ENCODE peak calls at places on chromosomes 11 and 22, in nine cellular contexts. One of them, this sample, is unnamed.
A peak's percentile ranks its signal among the peaks of the same experiment; 100 is the strongest.

GRCh38 chr11:83122050-83122449 is 34.9 kb upstream of the PCF11 start:
- DNase-seq in head of caudate nucleus: no peak
- DNase-seq in ACHN: no peak
- DNase-seq in stimulated activated CD4-positive, alpha-beta T cell treated with anti-CD3 and anti-CD28 coated beads, Interleukin-1b, Interleukin-23, amount 100 ng/mL, for 24 hours: no peak
- DNase-seq in SK-MEL-5: no peak
- DNase-seq in HEK293T: no peak
- DNase-seq in CD4-positive, alpha-beta memory T cell: no peak
- DNase-seq in Right ventricle myocardium superior: no peak
- DNase-seq in HFF-Myc: no peak
- DNase-seq in this sample: no peak

GRCh38 chr22:46622081-46622521 is 1.9 kb downstream of the GRAMD4 start:
- DNase-seq in CD4-positive, alpha-beta memory T cell: no peak
- DNase-seq in HEK293T: no peak
- DNase-seq in SK-MEL-5: no peak
- DNase-seq in HFF-Myc: no peak
- DNase-seq in Right ventricle myocardium superior: peak; percentile 90
- DNase-seq in ACHN: no peak
- DNase-seq in head of caudate nucleus: peak; percentile 72
- DNase-seq in stimulated activated CD4-positive, alpha-beta T cell treated with anti-CD3 and anti-CD28 coated beads, Interleukin-1b, Interleukin-23, amount 100 ng/mL, for 24 hours: no peak
- DNase-seq in this sample: no peak

GRCh38 chr11:129322941-129323340 is 52.7 kb upstream of the BARX2 start:
- DNase-seq in SK-MEL-5: no peak
- DNase-seq in HEK293T: no peak
- DNase-seq in stimulated activated CD4-positive, alpha-beta T cell treated with anti-CD3 and anti-CD28 coated beads, Interleukin-1b, Interleukin-23, amount 100 ng/mL, for 24 hours: no peak
- DNase-seq in ACHN: no peak
- DNase-seq in HFF-Myc: no peak
- DNase-seq in CD4-positive, alpha-beta memory T cell: no peak
- DNase-seq in Right ventricle myocardium superior: no peak
- DNase-seq in head of caudate nucleus: no peak
- DNase-seq in this sample: no peak

GRCh38 chr11:133809525-133810178 is 35.7 kb downstream of the SPATA19 start:
- DNase-seq in HEK293T: no peak
- DNase-seq in Right ventricle myocardium superior: no peak
- DNase-seq in SK-MEL-5: no peak
- DNase-seq in ACHN: no peak
- DNase-seq in CD4-positive, alpha-beta memory T cell: no peak
- DNase-seq in head of caudate nucleus: no peak
- DNase-seq in stimulated activated CD4-positive, alpha-beta T cell treated with anti-CD3 and anti-CD28 coated beads, Interleukin-1b, Interleukin-23, amount 100 ng/mL, for 24 hours: no peak
- DNase-seq in HFF-Myc: no peak
- DNase-seq in this sample: no peak

GRCh38 chr11:96894587-96894986 is 504.8 kb downstream of the JRKL start:
- DNase-seq in HFF-Myc: no peak
- DNase-seq in head of caudate nucleus: no peak
- DNase-seq in SK-MEL-5: no peak
- DNase-seq in Right ventricle myocardium superior: no peak
- DNase-seq in HEK293T: no peak
- DNase-seq in ACHN: no peak
- DNase-seq in stimulated activated CD4-positive, alpha-beta T cell treated with anti-CD3 and anti-CD28 coated beads, Interleukin-1b, Interleukin-23, amount 100 ng/mL, for 24 hours: no peak
- DNase-seq in CD4-positive, alpha-beta memory T cell: no peak
- DNase-seq in this sample: no peak

GRCh38 chr22:24442352-24442744 is 14.9 kb downstream of the ADORA2A start:
- DNase-seq in head of caudate nucleus: no peak
- DNase-seq in HEK293T: no peak
- DNase-seq in CD4-positive, alpha-beta memory T cell: no peak
- DNase-seq in stimulated activated CD4-positive, alpha-beta T cell treated with anti-CD3 and anti-CD28 coated beads, Interleukin-1b, Interleukin-23, amount 100 ng/mL, for 24 hours: no peak
- DNase-seq in Right ventricle myocardium superior: no peak
- DNase-seq in HFF-Myc: no peak
- DNase-seq in SK-MEL-5: no peak
- DNase-seq in ACHN: no peak
- DNase-seq in this sample: no peak

GRCh38 chr22:17268501-17269223 is 49.4 kb upstream of the ADA2 start:
- DNase-seq in CD4-positive, alpha-beta memory T cell: no peak
- DNase-seq in SK-MEL-5: no peak
- DNase-seq in Right ventricle myocardium superior: no peak
- DNase-seq in HEK293T: no peak
- DNase-seq in stimulated activated CD4-positive, alpha-beta T cell treated with anti-CD3 and anti-CD28 coated beads, Interleukin-1b, Interleukin-23, amount 100 ng/mL, for 24 hours: no peak
- DNase-seq in ACHN: no peak
- DNase-seq in head of caudate nucleus: no peak
- DNase-seq in HFF-Myc: no peak
- DNase-seq in this sample: no peak

GRCh38 chr11:19769820-19770219 is 57.2 kb downstream of the NAV2 start:
- DNase-seq in HFF-Myc: no peak
- DNase-seq in stimulated activated CD4-positive, alpha-beta T cell treated with anti-CD3 and anti-CD28 coated beads, Interleukin-1b, Interleukin-23, amount 100 ng/mL, for 24 hours: no peak
- DNase-seq in CD4-positive, alpha-beta memory T cell: no peak
- DNase-seq in SK-MEL-5: no peak
- DNase-seq in Right ventricle myocardium superior: no peak
- DNase-seq in HEK293T: no peak
- DNase-seq in head of caudate nucleus: no peak
- DNase-seq in ACHN: no peak
- DNase-seq in this sample: no peak

GRCh38 chr11:25119416-25119815 is 622.6 kb downstream of the LUZP2 start:
- DNase-seq in head of caudate nucleus: no peak
- DNase-seq in SK-MEL-5: no peak
- DNase-seq in Right ventricle myocardium superior: no peak
- DNase-seq in HFF-Myc: no peak
- DNase-seq in ACHN: no peak
- DNase-seq in HEK293T: no peak
- DNase-seq in CD4-positive, alpha-beta memory T cell: no peak
- DNase-seq in stimulated activated CD4-positive, alpha-beta T cell treated with anti-CD3 and anti-CD28 coated beads, Interleukin-1b, Interleukin-23, amount 100 ng/mL, for 24 hours: no peak
- DNase-seq in this sample: no peak

GRCh38 chr22:40491990-40492631 is 121.7 kb downstream of the SGSM3 start:
- DNase-seq in Right ventricle myocardium superior: no peak
- DNase-seq in HEK293T: no peak
- DNase-seq in ACHN: no peak
- DNase-seq in head of caudate nucleus: no peak
- DNase-seq in CD4-positive, alpha-beta memory T cell: peak; percentile 25
- DNase-seq in stimulated activated CD4-positive, alpha-beta T cell treated with anti-CD3 and anti-CD28 coated beads, Interleukin-1b, Interleukin-23, amount 100 ng/mL, for 24 hours: no peak
- DNase-seq in SK-MEL-5: peak; percentile 40
- DNase-seq in HFF-Myc: no peak
- DNase-seq in this sample: no peak

GRCh38 chr11:65077466-65077865 is 6.4 kb downstream of the CDCA5 start:
- DNase-seq in SK-MEL-5: no peak
- DNase-seq in CD4-positive, alpha-beta memory T cell: no peak
- DNase-seq in head of caudate nucleus: no peak
- DNase-seq in HEK293T: no peak
- DNase-seq in stimulated activated CD4-positive, alpha-beta T cell treated with anti-CD3 and anti-CD28 coated beads, Interleukin-1b, Interleukin-23, amount 100 ng/mL, for 24 hours: no peak
- DNase-seq in ACHN: no peak
- DNase-seq in Right ventricle myocardium superior: no peak
- DNase-seq in HFF-Myc: no peak
- DNase-seq in this sample: no peak

GRCh38 chr11:64355078-64355940 is 3.7 kb upstream of the RPS6KA4 start:
- DNase-seq in HFF-Myc: peak; percentile 39
- DNase-seq in HEK293T: peak; percentile 79
- DNase-seq in CD4-positive, alpha-beta memory T cell: no peak
- DNase-seq in head of caudate nucleus: peak; percentile 81
- DNase-seq in stimulated activated CD4-positive, alpha-beta T cell treated with anti-CD3 and anti-CD28 coated beads, Interleukin-1b, Interleukin-23, amount 100 ng/mL, for 24 hours: no peak
- DNase-seq in Right ventricle myocardium superior: peak; percentile 87
- DNase-seq in ACHN: peak; percentile 86
- DNase-seq in SK-MEL-5: peak; percentile 72
- DNase-seq in this sample: peak; percentile 24

GRCh38 chr11:87901366-87901765 is 273.9 kb downstream of the RAB38 start:
- DNase-seq in head of caudate nucleus: no peak
- DNase-seq in Right ventricle myocardium superior: no peak
- DNase-seq in HEK293T: no peak
- DNase-seq in SK-MEL-5: no peak
- DNase-seq in CD4-positive, alpha-beta memory T cell: no peak
- DNase-seq in stimulated activated CD4-positive, alpha-beta T cell treated with anti-CD3 and anti-CD28 coated beads, Interleukin-1b, Interleukin-23, amount 100 ng/mL, for 24 hours: no peak
- DNase-seq in HFF-Myc: no peak
- DNase-seq in ACHN: no peak
- DNase-seq in this sample: no peak

GRCh38 chr11:12853652-12854296 is 155.3 kb upstream of the RASSF10 start:
- DNase-seq in SK-MEL-5: no peak
- DNase-seq in Right ventricle myocardium superior: no peak
- DNase-seq in HFF-Myc: no peak
- DNase-seq in CD4-positive, alpha-beta memory T cell: no peak
- DNase-seq in head of caudate nucleus: no peak
- DNase-seq in stimulated activated CD4-positive, alpha-beta T cell treated with anti-CD3 and anti-CD28 coated beads, Interleukin-1b, Interleukin-23, amount 100 ng/mL, for 24 hours: no peak
- DNase-seq in HEK293T: no peak
- DNase-seq in ACHN: peak; percentile 32
- DNase-seq in this sample: no peak

GRCh38 chr22:29071261-29072045 is 1.4 kb upstream of the KREMEN1 start:
- DNase-seq in HFF-Myc: no peak
- DNase-seq in ACHN: no peak
- DNase-seq in stimulated activated CD4-positive, alpha-beta T cell treated with anti-CD3 and anti-CD28 coated beads, Interleukin-1b, Interleukin-23, amount 100 ng/mL, for 24 hours: peak; percentile 22
- DNase-seq in Right ventricle myocardium superior: peak; percentile 67
- DNase-seq in SK-MEL-5: no peak
- DNase-seq in CD4-positive, alpha-beta memory T cell: peak; percentile 34
- DNase-seq in HEK293T: peak; percentile 73
- DNase-seq in head of caudate nucleus: peak; percentile 44
- DNase-seq in this sample: peak; percentile 8

GRCh38 chr22:42793848-42794405 is 63.1 kb downstream of the ARFGAP3 start:
- DNase-seq in Right ventricle myocardium superior: no peak
- DNase-seq in ACHN: no peak
- DNase-seq in HFF-Myc: no peak
- DNase-seq in SK-MEL-5: no peak
- DNase-seq in HEK293T: no peak
- DNase-seq in head of caudate nucleus: no peak
- DNase-seq in stimulated activated CD4-positive, alpha-beta T cell treated with anti-CD3 and anti-CD28 coated beads, Interleukin-1b, Interleukin-23, amount 100 ng/mL, for 24 hours: no peak
- DNase-seq in CD4-positive, alpha-beta memory T cell: no peak
- DNase-seq in this sample: no peak

GRCh38 chr11:78277314-78277994 is 88.7 kb downstream of the USP35 start:
- DNase-seq in Right ventricle myocardium superior: no peak
- DNase-seq in HFF-Myc: no peak
- DNase-seq in SK-MEL-5: no peak
- DNase-seq in HEK293T: no peak
- DNase-seq in CD4-positive, alpha-beta memory T cell: no peak
- DNase-seq in head of caudate nucleus: no peak
- DNase-seq in ACHN: no peak
- DNase-seq in stimulated activated CD4-positive, alpha-beta T cell treated with anti-CD3 and anti-CD28 coated beads, Interleukin-1b, Interleukin-23, amount 100 ng/mL, for 24 hours: no peak
- DNase-seq in this sample: no peak

GRCh38 chr11:12278766-12279671 is 98.4 kb upstream of the PARVA start:
- DNase-seq in ACHN: no peak
- DNase-seq in SK-MEL-5: no peak
- DNase-seq in head of caudate nucleus: peak; percentile 11
- DNase-seq in HFF-Myc: no peak
- DNase-seq in HEK293T: no peak
- DNase-seq in Right ventricle myocardium superior: no peak
- DNase-seq in CD4-positive, alpha-beta memory T cell: no peak
- DNase-seq in stimulated activated CD4-positive, alpha-beta T cell treated with anti-CD3 and anti-CD28 coated beads, Interleukin-1b, Interleukin-23, amount 100 ng/mL, for 24 hours: no peak
- DNase-seq in this sample: no peak

GRCh38 chr11:62418136-62418535 is 697 bp upstream of the SCGB1A1 start:
- DNase-seq in HFF-Myc: no peak
- DNase-seq in stimulated activated CD4-positive, alpha-beta T cell treated with anti-CD3 and anti-CD28 coated beads, Interleukin-1b, Interleukin-23, amount 100 ng/mL, for 24 hours: no peak
- DNase-seq in HEK293T: no peak
- DNase-seq in SK-MEL-5: no peak
- DNase-seq in Right ventricle myocardium superior: no peak
- DNase-seq in CD4-positive, alpha-beta memory T cell: no peak
- DNase-seq in ACHN: no peak
- DNase-seq in head of caudate nucleus: no peak
- DNase-seq in this sample: no peak

GRCh38 chr11:31110825-31111224 is 258.7 kb downstream of the DCDC1 start:
- DNase-seq in head of caudate nucleus: no peak
- DNase-seq in Right ventricle myocardium superior: peak; percentile 39
- DNase-seq in HEK293T: no peak
- DNase-seq in HFF-Myc: no peak
- DNase-seq in stimulated activated CD4-positive, alpha-beta T cell treated with anti-CD3 and anti-CD28 coated beads, Interleukin-1b, Interleukin-23, amount 100 ng/mL, for 24 hours: no peak
- DNase-seq in SK-MEL-5: no peak
- DNase-seq in CD4-positive, alpha-beta memory T cell: no peak
- DNase-seq in ACHN: no peak
- DNase-seq in this sample: no peak

GRCh38 chr11:66489636-66490035 is 9.4 kb downstream of the DPP3 start:
- DNase-seq in ACHN: no peak
- DNase-seq in CD4-positive, alpha-beta memory T cell: no peak
- DNase-seq in head of caudate nucleus: no peak
- DNase-seq in SK-MEL-5: no peak
- DNase-seq in HFF-Myc: no peak
- DNase-seq in HEK293T: no peak
- DNase-seq in Right ventricle myocardium superior: no peak
- DNase-seq in stimulated activated CD4-positive, alpha-beta T cell treated with anti-CD3 and anti-CD28 coated beads, Interleukin-1b, Interleukin-23, amount 100 ng/mL, for 24 hours: no peak
- DNase-seq in this sample: no peak

GRCh38 chr11:116472661-116473060 is 300.1 kb downstream of the BUD13 start:
- DNase-seq in HFF-Myc: no peak
- DNase-seq in stimulated activated CD4-positive, alpha-beta T cell treated with anti-CD3 and anti-CD28 coated beads, Interleukin-1b, Interleukin-23, amount 100 ng/mL, for 24 hours: no peak
- DNase-seq in Right ventricle myocardium superior: no peak
- DNase-seq in HEK293T: no peak
- DNase-seq in CD4-positive, alpha-beta memory T cell: no peak
- DNase-seq in head of caudate nucleus: no peak
- DNase-seq in SK-MEL-5: peak; percentile 20
- DNase-seq in ACHN: no peak
- DNase-seq in this sample: no peak